ENCODE peak calls at places on chromosomes 3 and 15, in ten cellular contexts. Q, E, Z, I, V, Y, M, N, F and W are unnamed samples.

GRCh38 chr3:134029734-134030381 is at the start of gene SLCO2A1:
- DNase-seq in I (peak; percentile 48), Q (peak; percentile 86), N (no peak), E (peak; percentile 35), Y (no peak), Z (peak; percentile 9), M (no peak), F (no peak), V (no peak), W (peak; percentile 76)

GRCh38 chr3:81242871-81243270 is 518.6 kb downstream of the GBE1 start:
- DNase-seq in E (peak; percentile 8), V (peak; percentile 6), F (peak; percentile 18), N (no peak), Y (no peak), I (no peak), Z (no peak), Q (no peak), M (no peak), W (peak; percentile 20)

GRCh38 chr15:34773013-34773412 is 18.2 kb upstream of the GJD2 start:
- DNase-seq in Z (no peak), Q (no peak), M (no peak), Y (no peak), F (no peak), V (no peak), N (no peak), E (no peak), I (no peak), W (no peak)

GRCh38 chr3:61157414-61157813 is 93.8 kb downstream of the FHIT start:
- DNase-seq in I (no peak), V (no peak), N (no peak), Q (no peak), Z (no peak), Y (no peak), F (no peak), E (no peak), M (no peak), W (no peak)

GRCh38 chr15:77844798-77845446 is 212.2 kb upstream of the LINGO1 start:
- DNase-seq in Y (no peak), Q (no peak), V (no peak), Z (no peak), E (no peak), N (no peak), F (no peak), I (no peak), M (no peak), W (no peak)

GRCh38 chr15:62187910-62188309 is 22.8 kb upstream of the C2CD4B start:
- DNase-seq in E (no peak), Y (no peak), V (no peak), M (no peak), I (no peak), N (no peak), Z (no peak), Q (no peak), F (no peak), W (no peak)

GRCh38 chr15:49877117-49877860 is 241.7 kb downstream of the ATP8B4 start:
- DNase-seq in Z (no peak), F (no peak), Q (no peak), V (no peak), N (no peak), I (no peak), M (no peak), Y (no peak), E (no peak), W (no peak)

GRCh38 chr15:62886431-62887071 is 156.0 kb upstream of the TPM1 start:
- DNase-seq in Q (peak; percentile 57), Y (no peak), Z (no peak), V (no peak), E (peak; percentile 57), N (no peak), M (no peak), F (no peak), I (no peak), W (peak; percentile 31)

GRCh38 chr15:84871428-84871985 is 13.0 kb upstream of the SLC28A1 start:
- DNase-seq in N (no peak), Y (no peak), Z (no peak), V (no peak), E (no peak), I (no peak), M (no peak), Q (no peak), F (no peak), W (no peak)

GRCh38 chr15:70466895-70467529 is 296.3 kb downstream of the UACA start:
- DNase-seq in V (peak; percentile 66), F (no peak), Q (peak; percentile 74), N (no peak), Y (peak; percentile 42), I (peak; percentile 65), M (peak; percentile 61), Z (peak; percentile 62), E (peak; percentile 62), W (peak; percentile 67)

GRCh38 chr3:120284702-120285507 is at the start of gene GPR156:
- DNase-seq in M (no peak), V (no peak), I (no peak), Z (no peak), Q (peak; percentile 83), N (peak; percentile 13), F (no peak), Y (no peak), E (peak; percentile 38), W (peak; percentile 34)

GRCh38 chr3:128875556-128876120 is 3.8 kb upstream of the ACAD9 start:
- DNase-seq in Z (no peak), E (peak; percentile 46), I (peak; percentile 48), V (peak; percentile 54), Q (peak; percentile 69), M (peak; percentile 79), N (no peak), F (no peak), Y (peak; percentile 31), W (peak; percentile 33)

GRCh38 chr15:58440922-58441321 is 9.1 kb downstream of the LIPC start:
- DNase-seq in Q (peak; percentile 55), I (peak; percentile 87), Z (no peak), V (no peak), F (no peak), Y (no peak), M (no peak), E (no peak), N (no peak), W (peak; percentile 56)

GRCh38 chr3:120471643-120472042 is 20.9 kb upstream of the FSTL1 start:
- DNase-seq in V (no peak), N (no peak), E (peak; percentile 75), Y (no peak), F (no peak), Q (no peak), Z (no peak), M (no peak), I (no peak), W (peak; percentile 24)

GRCh38 chr3:149288655-149289054 is 44.8 kb downstream of the TM4SF18 start:
- DNase-seq in V (no peak), Y (no peak), F (no peak), Z (no peak), M (no peak), I (no peak), Q (no peak), E (no peak), N (no peak), W (no peak)

GRCh38 chr3:22942988-22943387 is 260.1 kb upstream of the UBE2E2 start:
- DNase-seq in Q (no peak), N (no peak), E (no peak), M (no peak), V (no peak), Z (no peak), I (no peak), Y (no peak), F (no peak), W (no peak)

GRCh38 chr3:88912294-88913014 is 195.0 kb upstream of the EPHA3 start:
- DNase-seq in I (no peak), V (no peak), M (no peak), Q (peak; percentile 39), Y (no peak), E (no peak), Z (no peak), F (no peak), N (no peak), W (no peak)

GRCh38 chr15:39304201-39304841 is 276.6 kb upstream of the THBS1 start:
- DNase-seq in N (peak; percentile 89), I (no peak), M (no peak), Q (no peak), Y (no peak), F (no peak), E (peak; percentile 22), Z (no peak), V (no peak), W (no peak)

GRCh38 chr3:114847564-114847963 is 299.5 kb downstream of the ZBTB20 start:
- DNase-seq in E (no peak), F (no peak), Q (no peak), Y (no peak), Z (no peak), N (no peak), M (no peak), I (peak; percentile 48), V (no peak), W (no peak)

GRCh38 chr3:192920406-192920805 is 2.8 kb upstream of the MB21D2 start:
- DNase-seq in Y (no peak), M (no peak), N (no peak), I (no peak), F (no peak), Q (no peak), V (no peak), E (no peak), Z (no peak), W (no peak)

GRCh38 chr3:152398495-152398894 is 129.8 kb downstream of the MBNL1 start:
- DNase-seq in Z (no peak), Y (no peak), V (no peak), I (no peak), N (no peak), Q (no peak), M (no peak), F (no peak), E (peak; percentile 45), W (no peak)

GRCh38 chr3:45583021-45583851 is 11.3 kb upstream of the LIMD1 start:
- DNase-seq in V (no peak), I (no peak), Q (no peak), Y (no peak), Z (no peak), E (no peak), F (no peak), N (no peak), M (no peak), W (no peak)

GRCh38 chr3:189593581-189593980 is 37.6 kb upstream of the TP63 start:
- DNase-seq in F (peak; percentile 66), I (no peak), Y (no peak), Z (no peak), Q (no peak), E (no peak), M (no peak), V (no peak), N (no peak), W (no peak)

GRCh38 chr3:107599755-107600122 is 77.0 kb downstream of the BBX start:
- DNase-seq in F (no peak), V (no peak), E (no peak), Q (no peak), Z (no peak), N (no peak), M (no peak), Y (no peak), I (no peak), W (no peak)

GRCh38 chr3:63670544-63670943 is 18.1 kb downstream of the SNTN start:
- DNase-seq in Z (no peak), V (no peak), Q (no peak), Y (no peak), E (no peak), N (no peak), F (no peak), I (no peak), M (no peak), W (no peak)

GRCh38 chr3:143586565-143586964 is 261.7 kb downstream of the SLC9A9 start:
- DNase-seq in N (peak; percentile 38), I (no peak), Y (no peak), Z (no peak), M (no peak), E (no peak), Q (peak; percentile 29), V (no peak), F (no peak), W (peak; percentile 6)

GRCh38 chr3:192090586-192090985 is 629.6 kb downstream of the PYDC2 start:
- DNase-seq in I (no peak), F (no peak), Y (no peak), Z (peak; percentile 16), M (no peak), V (peak; percentile 11), N (no peak), Q (peak; percentile 54), E (peak; percentile 19), W (peak; percentile 73)

GRCh38 chr3:185175370-185175987 is 22.6 kb upstream of the C3orf70 start:
- DNase-seq in F (no peak), Y (peak; percentile 80), Z (no peak), I (peak; percentile 42), V (no peak), Q (peak; percentile 36), N (no peak), M (no peak), E (no peak), W (no peak)